ENCODE peak calls at places on chromosomes 12 and 14, in six cellular contexts. T is GM12878, V is A549, E is endothelial cell of umbilical vein, N is K562, J is HepG2. O is an unnamed sample.

GRCh38 chr14:72616294-72616693 is 277.6 kb downstream of the DPF3 start:
- DNase-seq in T (no peak), V (no peak), J (no peak), N (no peak), E (no peak), O (no peak)

GRCh38 chr12:2451025-2451424 is 343.7 kb upstream of the FKBP4 start:
- DNase-seq in E (no peak), N (no peak), V (no peak), J (no peak), T (no peak), O (no peak)

GRCh38 chr12:93403988-93404803 is 26.5 kb downstream of the NUDT4 start:
- DNase-seq in E (no peak), J (no peak), T (no peak), N (no peak), V (no peak), O (peak)

GRCh38 chr12:70154960-70155589 is 88.2 kb upstream of the CNOT2 start:
- DNase-seq in T (no peak), J (no peak), E (no peak), N (no peak), V (no peak), O (peak)

GRCh38 chr14:33949051-33950037 is 1.5 kb downstream of the EGLN3 start:
- DNase-seq in E (no peak), J (no peak), N (peak), T (no peak), V (no peak), O (no peak)

GRCh38 chr12:1373887-1374286 is 220.5 kb downstream of the FBXL14 start:
- DNase-seq in J (no peak), T (no peak), V (no peak), E (no peak), N (no peak), O (no peak)

GRCh38 chr12:52878507-52879393 is 26.1 kb downstream of the KRT8 start:
- DNase-seq in N (no peak), J (no peak), E (no peak), V (no peak), T (no peak), O (no peak)

GRCh38 chr14:82642425-82642824 is 1108.8 kb upstream of the SEL1L start:
- DNase-seq in J (no peak), N (peak), E (no peak), V (peak), T (no peak), O (no peak)

GRCh38 chr12:113096675-113097461 is 38.7 kb downstream of the RASAL1 start:
- DNase-seq in E (no peak), N (no peak), V (no peak), J (no peak), T (no peak), O (no peak)

GRCh38 chr12:101781834-101782543 is 42.7 kb upstream of the SYCP3 start:
- DNase-seq in E (no peak), V (no peak), J (no peak), T (no peak), N (no peak), O (no peak)

GRCh38 chr14:81676395-81676794 is 142.7 kb upstream of the SEL1L start:
- DNase-seq in E (no peak), J (no peak), T (no peak), N (no peak), V (no peak), O (no peak)

GRCh38 chr12:13339538-13339937 is 143.0 kb downstream of the EMP1 start:
- DNase-seq in J (peak), V (peak), N (no peak), T (no peak), E (no peak), O (no peak)

GRCh38 chr12:13345722-13346121 is 149.2 kb downstream of the EMP1 start:
- DNase-seq in V (no peak), J (no peak), T (no peak), N (no peak), E (no peak), O (no peak)

GRCh38 chr12:13340149-13340548 is 143.6 kb downstream of the EMP1 start:
- DNase-seq in N (no peak), V (no peak), J (no peak), E (no peak), T (no peak), O (no peak)

GRCh38 chr12:13342971-13343370 is 146.4 kb downstream of the EMP1 start:
- DNase-seq in V (no peak), E (no peak), T (no peak), N (no peak), J (no peak), O (no peak)

DNA sequence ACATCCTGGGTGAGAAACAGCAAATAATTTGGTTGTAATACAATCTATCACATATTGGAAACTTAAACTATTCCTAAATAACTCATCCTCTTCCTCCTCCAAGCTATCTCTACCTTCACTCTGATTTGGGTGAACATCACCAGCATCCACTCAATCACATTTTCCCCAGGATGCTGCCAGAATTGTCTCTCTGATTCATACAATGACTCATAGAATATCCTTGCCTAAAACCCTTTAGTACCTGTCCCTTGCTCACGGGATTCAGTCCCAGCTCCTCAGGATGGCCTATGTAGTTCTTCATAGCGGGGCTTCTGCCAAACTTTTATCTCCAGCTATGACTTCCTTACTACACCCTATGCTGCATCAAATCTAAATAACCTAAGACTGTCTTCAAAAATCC is 146.9 kb downstream of the EMP1 start:
- DNase-seq in V (no peak), J (no peak), E (no peak), N (no peak), T (no peak), O (no peak)
- TF ChIP-seq MYC in V (no peak), J (no peak), E (no peak), N (no peak), T (no peak), O (no peak)

GRCh38 chr12:6757028-6757689 is 4.2 kb upstream of the MLF2 start:
- DNase-seq in T (no peak), J (no peak), N (no peak), E (no peak), V (no peak), O (no peak)
- H3K4me3 ChIP-seq in T (no peak), J (no peak), N (no peak), E (no peak), V (no peak), O (no peak)

GRCh38 chr12:62438098-62438692 is 28.4 kb upstream of the MON2 start:
- DNase-seq in J (peak), N (peak), V (peak), T (peak), E (peak), O (peak)
- TF ChIP-seq MYC in J (no peak), N (no peak), V (no peak), T (no peak), E (no peak), O (no peak)

GRCh38 chr12:49892732-49893317 is 10.9 kb downstream of the FAIM2 start:
- DNase-seq in V (no peak), N (no peak), J (no peak), T (no peak), E (no peak), O (no peak)
- H3K4me3 ChIP-seq in V (no peak), N (no peak), J (no peak), T (no peak), E (no peak), O (no peak)